ENCODE peak calls at places on chromosomes 16 and 17, in five cellular contexts. J is GM12878, O is A549, D is sigmoid colon, A is tibial nerve. Q is an unnamed sample.

GRCh38 chr17:65794572-65794971 is 233.1 kb upstream of the AXIN2 start:
- DNase-seq in J (no peak), A (no peak), D (no peak), O (peak), Q (no peak)

GRCh38 chr16:88747588-88748301 is 37.3 kb downstream of the PIEZO1 start:
- DNase-seq in A (no peak), O (peak), D (no peak), J (no peak), Q (no peak)

GRCh38 chr17:74085434-74085833 is 118.0 kb upstream of the RPL38 start:
- DNase-seq in O (no peak), D (no peak), J (no peak), A (no peak), Q (no peak)

GRCh38 chr17:47966079-47966519 is 4.8 kb upstream of the CDK5RAP3 start:
- DNase-seq in D (no peak), J (no peak), A (no peak), O (no peak), Q (no peak)

GRCh38 chr16:16857012-16857411 is 478.1 kb downstream of the NPIPA7 start:
- DNase-seq in O (no peak), J (no peak), D (no peak), A (no peak), Q (no peak)

GRCh38 chr17:74769266-74769855 is 6.8 kb downstream of the NAT9 start:
- DNase-seq in O (no peak), D (no peak), J (no peak), A (no peak), Q (no peak)

GRCh38 chr16:82769845-82770244 is 143.1 kb downstream of the CDH13 start:
- DNase-seq in J (no peak), O (no peak), D (no peak), A (no peak), Q (no peak)

GRCh38 chr17:81323411-81323868 is 28.3 kb upstream of the SLC38A10 start:
- DNase-seq in O (no peak), J (no peak), D (no peak), A (no peak), Q (no peak)

GRCh38 chr17:68399638-68400403 is 57.5 kb downstream of the WIPI1 start:
- DNase-seq in A (no peak), D (peak), O (no peak), J (no peak), Q (no peak)

GRCh38 chr17:80035937-80036714 is at the start of gene CCDC40:
- DNase-seq in O (peak), J (no peak), D (peak), A (peak), Q (peak)

GRCh38 chr16:71846443-71846842 is 667 bp downstream of the ATXN1L start:
- DNase-seq in O (no peak), D (peak), J (no peak), A (no peak), Q (no peak)

GRCh38 chr17:81537856-81538555 is 9.8 kb downstream of the FSCN2 start:
- DNase-seq in J (no peak), D (no peak), A (no peak), O (no peak), Q (no peak)

GRCh38 chr17:364766-365165 is 12.2 kb upstream of the RPH3AL start:
- DNase-seq in O (no peak), D (peak), A (no peak), J (no peak), Q (no peak)

GRCh38 chr16:68644715-68645493 is at the start of gene CDH3:
- DNase-seq in O (no peak), D (no peak), J (no peak), A (no peak), Q (peak)

GRCh38 chr17:14091367-14091766 is 22.1 kb downstream of the COX10 start:
- DNase-seq in O (no peak), J (no peak), D (no peak), A (no peak), Q (no peak)

GRCh38 chr17:50274945-50275221 is 617 bp downstream of the TMEM92 start:
- DNase-seq in D (no peak), A (no peak), J (no peak), O (no peak), Q (no peak)

GRCh38 chr16:27214084-27214961 is 11.0 kb downstream of the KDM8 start:
- DNase-seq in D (no peak), A (no peak), O (no peak), J (no peak), Q (no peak)

GRCh38 chr16:819336-819735 is 18.8 kb upstream of the GNG13 start:
- DNase-seq in A (no peak), O (no peak), D (no peak), J (no peak), Q (no peak)

GRCh38 chr16:21946889-21947635 is 6.1 kb upstream of the UQCRC2 start:
- DNase-seq in D (no peak), A (no peak), J (no peak), O (no peak), Q (no peak)

GRCh38 chr16:81190667-81191066 is 47.8 kb upstream of the BCO1 start:
- DNase-seq in J (no peak), O (peak), A (no peak), D (no peak), Q (no peak)

GRCh38 chr17:61522088-61522487 is 68.9 kb downstream of the NACA2 start:
- DNase-seq in A (no peak), O (no peak), J (no peak), D (no peak), Q (no peak)

GRCh38 chr17:42241871-42242270 is 34.3 kb downstream of the STAT5B start:
- DNase-seq in A (no peak), D (no peak), J (no peak), O (no peak), Q (no peak)

GRCh38 chr16:27264151-27264550 is 4.4 kb downstream of the NSMCE1 start:
- DNase-seq in O (no peak), A (no peak), J (no peak), D (no peak), Q (no peak)

GRCh38 chr17:74737299-74738050 is 419 bp downstream of the RAB37 start:
- DNase-seq in D (no peak), O (peak), A (no peak), J (no peak), Q (no peak)

GRCh38 chr16:87897563-87898505 is 28.5 kb upstream of the SLC7A5 start:
- DNase-seq in J (no peak), D (no peak), O (no peak), A (no peak), Q (no peak)

GRCh38 chr17:33210240-33210639 is 82.9 kb downstream of the ASIC2 start:
- DNase-seq in O (no peak), A (no peak), J (no peak), D (no peak), Q (no peak)

GRCh38 chr17:44979426-44980273 is 11.5 kb upstream of the C1QL1 start:
- DNase-seq in A (no peak), J (no peak), O (no peak), D (peak), Q (no peak)

GRCh38 chr17:48498168-48498840 is 32.5 kb downstream of the HOXB1 start:
- DNase-seq in J (no peak), O (no peak), D (no peak), A (no peak), Q (no peak)

GRCh38 chr16:1039762-1040161 is 32.8 kb upstream of the SSTR5 start:
- DNase-seq in J (no peak), O (no peak), A (no peak), D (no peak), Q (peak)

GRCh38 chr17:60439501-60439900 is 17.2 kb downstream of the CHCT1 start:
- DNase-seq in D (no peak), O (no peak), A (no peak), J (no peak), Q (no peak)

DNA sequence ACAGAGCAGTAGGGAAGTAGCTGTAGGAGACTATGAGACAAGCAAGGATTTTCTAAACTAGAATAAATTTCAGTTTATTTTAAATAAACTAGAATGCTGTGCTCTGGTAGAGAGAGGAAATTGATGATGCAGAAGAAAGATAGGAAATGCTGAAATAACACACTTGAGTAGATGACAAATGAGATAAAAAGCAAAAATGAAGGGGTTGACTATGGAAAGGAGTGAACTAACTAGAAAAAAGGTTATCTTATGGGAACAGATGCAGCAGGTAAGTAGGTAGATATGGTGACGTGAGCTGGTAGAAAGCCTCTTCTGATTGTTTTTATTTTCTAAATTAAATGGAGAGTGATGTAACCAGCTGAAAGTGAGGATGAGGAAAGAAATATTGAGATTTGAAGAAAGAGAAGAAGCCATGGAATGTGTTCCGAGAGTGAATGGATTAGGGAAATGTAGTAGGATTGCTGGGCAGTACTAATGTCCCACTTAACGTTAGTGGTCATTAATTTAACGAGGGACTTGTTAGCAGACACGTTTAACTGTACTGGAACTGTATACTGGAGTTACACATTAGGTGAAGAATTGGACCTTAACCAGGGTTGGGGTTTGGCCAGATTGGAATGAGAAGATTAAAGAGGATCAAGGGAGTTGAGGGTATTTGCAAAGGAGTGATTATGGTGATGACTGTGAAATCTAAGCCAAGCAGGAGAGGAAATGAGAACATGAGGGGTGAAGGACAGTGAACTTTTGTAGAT is 196.5 kb downstream of the TANC2 start:
- DNase-seq in A (no peak), O (no peak), J (no peak), D (no peak), Q (no peak)
- TF ChIP-seq EP300 in A (no peak), O (no peak), J (no peak), D (no peak), Q (no peak)

GRCh38 chr17:77027271-77027670 is 113.5 kb upstream of the SEC14L1 start:
- DNase-seq in O (no peak), D (no peak), A (no peak), J (no peak), Q (no peak)
- TF ChIP-seq POLR2A in O (no peak), D (no peak), A (no peak), J (no peak), Q (no peak)

DNA sequence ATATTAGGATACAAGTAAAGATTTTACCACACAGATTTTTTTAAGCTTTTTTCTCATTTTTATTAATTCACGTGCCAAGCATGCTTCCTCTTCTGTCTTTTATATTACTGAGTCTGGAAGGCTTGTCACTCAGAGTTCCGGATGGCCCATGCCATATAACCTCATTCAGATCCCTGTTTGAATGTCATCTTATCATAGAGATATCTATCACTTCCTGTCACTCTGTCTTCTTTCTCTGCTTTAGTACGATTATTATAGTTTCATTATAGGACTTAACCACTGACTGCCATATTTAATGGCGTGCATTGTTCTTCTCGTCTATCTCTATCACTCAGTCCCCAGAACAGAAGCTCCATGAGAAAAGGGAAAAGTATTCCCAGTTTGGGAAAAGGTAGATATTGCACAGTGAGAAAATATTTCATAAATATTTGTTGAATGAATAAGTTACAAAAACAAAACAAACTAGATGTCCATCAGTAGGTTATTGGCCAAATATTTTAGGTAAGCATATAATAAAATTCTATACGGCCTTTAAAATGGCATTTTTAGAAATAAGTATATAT is 296.9 kb upstream of the GOT2 start:
- DNase-seq in D (no peak), A (no peak), O (no peak), J (no peak), Q (no peak)
- TF ChIP-seq EP300 in D (no peak), A (no peak), O (no peak), J (no peak), Q (no peak)

GRCh38 chr16:73057369-73058210 is 9.7 kb upstream of the ZFHX3 start:
- DNase-seq in O (no peak), D (no peak), A (no peak), J (no peak), Q (peak)
- TF ChIP-seq POLR2A in O (peak), D (no peak), A (peak), J (no peak), Q (no peak)

GRCh38 chr17:78343433-78344201 is 16.3 kb downstream of the SOCS3 start:
- DNase-seq in D (no peak), A (no peak), J (no peak), O (no peak), Q (peak)
- TF ChIP-seq EP300 in D (peak), A (peak), J (no peak), O (no peak), Q (peak)

DNA sequence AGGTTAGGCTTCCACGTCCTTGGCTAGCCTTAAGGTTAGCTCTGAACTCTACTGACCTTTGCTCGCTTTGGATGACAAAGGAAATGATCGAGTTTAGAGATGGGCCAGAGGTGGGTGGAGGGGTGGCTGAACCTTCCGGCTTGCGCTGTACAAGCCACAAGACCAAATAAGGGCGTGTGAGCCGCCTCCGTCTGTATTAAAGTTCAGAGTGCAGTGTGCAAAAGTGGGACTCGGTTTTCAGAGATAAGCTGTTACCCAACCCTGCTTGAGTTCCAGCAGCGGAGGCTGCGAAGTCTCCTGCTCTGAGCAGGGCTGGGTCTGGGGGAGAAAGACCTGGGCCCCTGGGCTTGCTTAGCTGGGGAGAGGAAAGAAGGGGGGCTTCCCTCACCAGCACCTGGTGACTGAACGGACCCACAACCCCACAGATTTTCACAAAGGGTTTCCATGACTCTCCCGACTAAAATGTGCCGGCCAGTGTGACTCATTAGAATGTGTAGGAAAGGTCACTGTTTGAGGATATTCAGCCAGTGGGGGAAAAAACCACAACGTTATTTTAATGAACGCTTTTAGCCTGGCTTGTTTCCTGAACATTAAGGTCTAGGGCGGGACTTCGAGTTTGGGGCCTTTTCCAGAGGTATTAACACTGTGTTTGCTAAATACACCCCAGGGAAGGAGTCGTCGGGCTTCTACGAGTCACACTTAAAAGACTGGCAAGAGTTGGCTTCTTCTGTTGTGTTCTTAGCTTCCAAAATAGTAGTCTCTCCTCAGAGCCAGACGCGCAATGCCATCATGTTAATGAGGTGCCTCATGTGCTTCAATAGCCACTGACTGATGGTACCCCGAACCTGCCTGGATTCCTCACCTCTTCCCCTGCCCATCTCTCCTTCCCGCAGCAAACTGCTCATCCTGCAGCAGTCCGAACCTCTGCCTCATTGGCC is 67.0 kb downstream of the CENPV start:
- DNase-seq in O (peak), J (peak), A (peak), D (peak), Q (no peak)
- TF ChIP-seq POLR2A in O (peak), J (peak), A (no peak), D (no peak), Q (no peak)

Q was measured in upper lobe of left lung.